ENCODE peak calls at places on chromosomes 2 and 18, in nine cellular contexts. S is HS-5; U is activated CD8-positive, alpha-beta memory T cell treated with anti-CD3 and anti-CD28 coated beads for 48 hours; G is Calu3; L is activated naive CD8-positive, alpha-beta T cell treated with anti-CD3 and anti-CD28 coated beads, Interleukin-2, amount 50 U/mL, for 24 hours; P is activated T-helper 1 cell treated with anti-CD3 and anti-CD28 coated beads, Interleukin-2, amount 50 U/mL, for 16 hours; Y is heart left ventricle; Z is kidney glomerular epithelial cell; E is fibroblast of lung. I is an unnamed sample.

GRCh38 chr18:48393170-48393569 is 16.0 kb downstream of the ZBTB7C start:
- DNase-seq in S (no peak), U (no peak), G (no peak), L (no peak), P (no peak), Y (no peak), Z (no peak), E (no peak), I (no peak)

GRCh38 chr2:109143214-109144187 is 14.5 kb downstream of the SH3RF3 start:
- DNase-seq in S (no peak), U (no peak), G (no peak), L (peak), P (no peak), Y (no peak), Z (no peak), E (no peak), I (no peak)

GRCh38 chr2:43135583-43135982 is 90.8 kb downstream of the ZFP36L2 start:
- DNase-seq in S (no peak), U (no peak), G (no peak), L (no peak), P (no peak), Y (peak), Z (no peak), E (no peak), I (no peak)

GRCh38 chr2:147365577-147365976 is 479.3 kb upstream of the ACVR2A start:
- DNase-seq in S (no peak), U (no peak), G (no peak), L (no peak), P (no peak), Y (no peak), Z (no peak), E (no peak), I (no peak)

GRCh38 chr18:55096261-55097026 is 137.2 kb upstream of the CCDC68 start:
- DNase-seq in S (no peak), U (no peak), G (peak), L (no peak), P (no peak), Y (peak), Z (peak), E (peak), I (peak)

GRCh38 chr2:196174424-196174823 is 3.0 kb upstream of the STK17B start:
- DNase-seq in S (no peak), U (no peak), G (no peak), L (no peak), P (no peak), Y (no peak), Z (no peak), E (no peak), I (no peak)

GRCh38 chr2:224565452-224566035 is 19.6 kb downstream of the CUL3 start:
- DNase-seq in S (no peak), U (no peak), G (no peak), L (no peak), P (no peak), Y (no peak), Z (no peak), E (no peak), I (no peak)

GRCh38 chr2:187689372-187689771 is 135.1 kb upstream of the TFPI start:
- DNase-seq in S (peak), U (no peak), G (no peak), L (no peak), P (no peak), Y (no peak), Z (no peak), E (peak), I (no peak)

GRCh38 chr18:46411862-46412690 is 244.9 kb downstream of the LOXHD1 start:
- DNase-seq in S (no peak), U (no peak), G (no peak), L (no peak), P (no peak), Y (peak), Z (no peak), E (peak), I (no peak)

GRCh38 chr2:16324971-16325612 is 340.5 kb downstream of the CYRIA start:
- DNase-seq in S (no peak), U (no peak), G (no peak), L (no peak), P (no peak), Y (no peak), Z (no peak), E (no peak), I (no peak)

GRCh38 chr18:56433919-56434318 is 204.5 kb downstream of the TXNL1 start:
- DNase-seq in S (no peak), U (no peak), G (no peak), L (no peak), P (no peak), Y (no peak), Z (no peak), E (no peak), I (no peak)

GRCh38 chr2:92326-92725 is 46.0 kb upstream of the FAM110C start:
- DNase-seq in S (no peak), U (no peak), G (no peak), L (no peak), P (no peak), Y (no peak), Z (peak), E (no peak), I (no peak)

GRCh38 chr2:5236308-5236707 is 455.9 kb upstream of the SOX11 start:
- DNase-seq in S (no peak), U (no peak), G (no peak), L (no peak), P (no peak), Y (no peak), Z (no peak), E (no peak), I (no peak)

GRCh38 chr2:199850250-199850717 is 708 bp downstream of the FTCDNL1 start:
- DNase-seq in S (no peak), U (no peak), G (no peak), L (no peak), P (no peak), Y (no peak), Z (no peak), E (no peak), I (no peak)

GRCh38 chr18:28208268-28208667 is 31.3 kb upstream of the CDH2 start:
- DNase-seq in S (no peak), U (no peak), G (no peak), L (no peak), P (no peak), Y (no peak), Z (no peak), E (no peak), I (no peak)

GRCh38 chr2:6960659-6961058 is 43.4 kb downstream of the RNF144A start:
- DNase-seq in S (no peak), U (no peak), G (no peak), L (no peak), P (no peak), Y (no peak), Z (no peak), E (peak), I (no peak)

GRCh38 chr2:18402-19271 is 27.7 kb downstream of the FAM110C start:
- DNase-seq in S (no peak), U (no peak), G (peak), L (no peak), P (no peak), Y (no peak), Z (no peak), E (no peak), I (no peak)

GRCh38 chr2:226792155-226792871 is 7.3 kb downstream of the IRS1 start:
- DNase-seq in S (no peak), U (no peak), G (no peak), L (no peak), P (no peak), Y (no peak), Z (no peak), E (peak), I (no peak)